ENCODE peak calls at places on chromosomes 11 and 22, in seven cellular contexts. N is cardiac fibroblast; Y is psoas muscle; K is stimulated activated CD4-positive, alpha-beta T cell treated with anti-CD3 and anti-CD28 coated beads, Interleukin-2, amount 100 ng/mL, for 48 hours; W is effector CD8-positive, alpha-beta T cell; F is SW480; P is aorta. O is an unnamed sample.

GRCh38 chr11:20048707-20049106 is 111.6 kb downstream of the DBX1 start:
- DNase-seq in W (no peak), F (no peak), N (no peak), P (no peak), Y (no peak), K (no peak), O (no peak)

GRCh38 chr11:118572075-118572913 is at the start of gene ARCN1:
- DNase-seq in Y (peak), F (peak), W (peak), P (peak), K (peak), N (peak), O (peak)

GRCh38 chr11:2367266-2368160 is 9.6 kb upstream of the CD81 start:
- DNase-seq in K (no peak), W (no peak), Y (peak), F (no peak), N (no peak), P (no peak), O (no peak)

GRCh38 chr11:17443423-17443822 is 33.2 kb downstream of the ABCC8 start:
- DNase-seq in W (no peak), K (no peak), P (no peak), N (no peak), F (no peak), Y (no peak), O (no peak)

GRCh38 chr11:48034926-48035876 is 54.8 kb downstream of the PTPRJ start:
- DNase-seq in F (no peak), K (no peak), P (peak), Y (peak), W (no peak), N (peak), O (no peak)

GRCh38 chr11:87423161-87423560 is 385.4 kb downstream of the TMEM135 start:
- DNase-seq in W (no peak), K (no peak), F (no peak), N (no peak), P (no peak), Y (no peak), O (no peak)

GRCh38 chr11:20474951-20475517 is 87.5 kb downstream of the PRMT3 start:
- DNase-seq in K (no peak), F (no peak), W (no peak), N (no peak), P (no peak), Y (no peak), O (no peak)

GRCh38 chr22:27380826-27381225 is 420.7 kb downstream of the MN1 start:
- DNase-seq in N (no peak), F (no peak), Y (no peak), W (no peak), P (no peak), K (no peak), O (no peak)

GRCh38 chr11:88320149-88320559 is 17.4 kb downstream of the CTSC start:
- DNase-seq in N (peak), P (no peak), Y (no peak), F (no peak), W (no peak), K (no peak), O (peak)

GRCh38 chr11:129287920-129288319 is 87.7 kb upstream of the BARX2 start:
- DNase-seq in F (no peak), N (no peak), Y (no peak), P (no peak), W (no peak), K (no peak), O (no peak)

GRCh38 chr22:45878051-45878764 is 98.8 kb downstream of the WNT7B start:
- DNase-seq in W (no peak), F (no peak), N (no peak), K (no peak), P (no peak), Y (peak), O (no peak)

GRCh38 chr11:9669954-9670353 is 6.1 kb downstream of the SWAP70 start:
- DNase-seq in K (no peak), Y (no peak), F (no peak), P (no peak), W (no peak), N (no peak), O (no peak)

GRCh38 chr22:23565288-23565941 is 14.7 kb downstream of the IGLL1 start:
- DNase-seq in F (peak), P (peak), N (peak), W (no peak), K (peak), Y (peak), O (no peak)

GRCh38 chr11:48055292-48056132 is 75.2 kb downstream of the PTPRJ start:
- DNase-seq in W (peak), K (peak), F (peak), P (no peak), N (peak), Y (no peak), O (no peak)

GRCh38 chr11:27217948-27218410 is 145.0 kb downstream of the CCDC34 start:
- DNase-seq in N (peak), Y (no peak), K (no peak), W (no peak), F (no peak), P (no peak), O (no peak)

GRCh38 chr11:3169952-3170755 is 5.0 kb upstream of the OSBPL5 start:
- DNase-seq in W (no peak), Y (peak), N (no peak), P (peak), K (no peak), F (no peak), O (no peak)

GRCh38 chr11:65491614-65492386 is 7.0 kb upstream of the MALAT1 start:
- DNase-seq in K (no peak), N (peak), Y (peak), F (peak), W (no peak), P (peak), O (peak)

GRCh38 chr11:1511937-1512496 is 25.4 kb upstream of the MOB2 start:
- DNase-seq in Y (peak), K (no peak), F (no peak), P (peak), W (no peak), N (no peak), O (no peak)

GRCh38 chr11:65108469-65109123 is 3.1 kb upstream of the TM7SF2 start:
- DNase-seq in K (no peak), F (no peak), Y (no peak), W (no peak), P (no peak), N (no peak), O (no peak)